ENCODE peak calls at places on chromosome 21, in four cellular contexts. Q is lower leg skin; X is HS-27A; P is stimulated activated CD4-positive, alpha-beta T cell treated with anti-CD3 and anti-CD28 coated beads, Interleukin-1b, Interleukin-23, amount 100 ng/mL, for 4 hours. E is an unnamed sample.

GRCh38 chr21:41611441-41611840 is 103.5 kb upstream of the TMPRSS2 start:
- DNase-seq in X (no peak), Q (peak), P (no peak), E (no peak)

GRCh38 chr21:9839011-9839661 is 682.2 kb upstream of the TPTE start:
- DNase-seq in P (no peak), X (no peak), Q (peak), E (no peak)

GRCh38 chr21:29376556-29376955 is 77.8 kb downstream of the BACH1 start:
- DNase-seq in P (peak), Q (no peak), X (no peak), E (no peak)

GRCh38 chr21:42653492-42654061 is at the start of gene PDE9A:
- DNase-seq in X (no peak), P (peak), Q (no peak), E (no peak)

GRCh38 chr21:26194326-26194725 is 23.8 kb upstream of the APP start:
- DNase-seq in X (no peak), Q (no peak), P (no peak), E (no peak)

GRCh38 chr21:30718239-30718909 is at the start of gene KRTAP21-3:
- DNase-seq in P (no peak), Q (no peak), X (peak), E (peak)

GRCh38 chr21:42509239-42509638 is 4.4 kb upstream of the SLC37A1 start:
- DNase-seq in Q (no peak), P (no peak), X (no peak), E (no peak)

GRCh38 chr21:41656946-41657525 is 109.8 kb downstream of the RIPK4 start:
- DNase-seq in X (no peak), P (no peak), Q (peak), E (no peak)

GRCh38 chr21:43866659-43867331 is 1.8 kb downstream of the AGPAT3 start:
- DNase-seq in X (no peak), P (peak), Q (no peak), E (no peak)

GRCh38 chr21:37233551-37234146 is 33.5 kb downstream of the VPS26C start:
- DNase-seq in P (no peak), X (no peak), Q (peak), E (no peak)

GRCh38 chr21:14513772-14514171 is 32.3 kb downstream of the SAMSN1 start:
- DNase-seq in X (no peak), Q (no peak), P (no peak), E (no peak)

GRCh38 chr21:18424250-18424649 is 20.7 kb upstream of the TMPRSS15 start:
- DNase-seq in P (no peak), X (no peak), Q (no peak), E (no peak)

GRCh38 chr21:36245649-36246048 is 74.3 kb upstream of the MORC3 start:
- DNase-seq in Q (no peak), X (no peak), P (no peak), E (no peak)

GRCh38 chr21:35855463-35855862 is 204.9 kb downstream of the SETD4 start:
- DNase-seq in P (no peak), Q (no peak), X (no peak), E (no peak)

GRCh38 chr21:39685236-39685635 is 59.7 kb upstream of the IGSF5 start:
- DNase-seq in P (no peak), Q (no peak), X (no peak), E (no peak)

GRCh38 chr21:32806810-32807386 is 35.3 kb upstream of the PAXBP1 start:
- DNase-seq in Q (no peak), P (peak), X (no peak), E (no peak)

GRCh38 chr21:17609681-17610080 is 3.0 kb downstream of the BTG3 start:
- DNase-seq in X (no peak), P (no peak), Q (no peak), E (no peak)

GRCh38 chr21:43654806-43655489 is 4.3 kb downstream of the HSF2BP start:
- DNase-seq in P (no peak), Q (peak), X (no peak), E (no peak)

GRCh38 chr21:39373634-39374033 is 24.7 kb upstream of the HMGN1 start:
- DNase-seq in X (no peak), Q (no peak), P (no peak), E (no peak)

GRCh38 chr21:20641251-20641650 is 357.0 kb upstream of the NCAM2 start:
- DNase-seq in P (no peak), X (no peak), Q (no peak), E (no peak)

GRCh38 chr21:25956993-25957714 is 213.4 kb downstream of the APP start:
- DNase-seq in Q (no peak), X (no peak), P (no peak), E (peak)

GRCh38 chr21:28133116-28133515 is 859.6 kb downstream of the LTN1 start:
- DNase-seq in P (no peak), Q (no peak), X (no peak), E (no peak)

GRCh38 chr21:42102063-42102462 is 30.9 kb downstream of the UMODL1 start:
- DNase-seq in P (no peak), Q (no peak), X (no peak), E (no peak)

GRCh38 chr21:41744028-41744940 is 22.6 kb downstream of the RIPK4 start:
- DNase-seq in Q (no peak), X (no peak), P (no peak), E (no peak)

GRCh38 chr21:42931560-42932235 is 6.3 kb upstream of the ERVH48-1 start:
- DNase-seq in P (no peak), Q (no peak), X (no peak), E (no peak)

GRCh38 chr21:31991356-31992331 is 118.8 kb downstream of the HUNK start:
- DNase-seq in X (no peak), Q (peak), P (no peak), E (no peak)

GRCh38 chr21:40605094-40605493 is 241.9 kb downstream of the DSCAM start:
- DNase-seq in X (no peak), Q (no peak), P (no peak), E (no peak)

GRCh38 chr21:21631961-21632360 is 633.8 kb downstream of the NCAM2 start:
- DNase-seq in P (no peak), Q (no peak), X (no peak), E (no peak)

GRCh38 chr21:14300074-14300473 is 82.9 kb downstream of the HSPA13 start:
- DNase-seq in P (no peak), X (no peak), Q (no peak), E (no peak)

GRCh38 chr21:15742694-15743093 is 12.9 kb downstream of the USP25 start:
- DNase-seq in P (no peak), Q (no peak), X (no peak), E (no peak)

GRCh38 chr21:37266515-37267221 is 466 bp downstream of the VPS26C start:
- DNase-seq in P (no peak), X (no peak), Q (no peak), E (no peak)

GRCh38 chr21:45577806-45578801 is 35.9 kb upstream of the SLC19A1 start:
- DNase-seq in P (no peak), X (no peak), Q (peak), E (no peak)

GRCh38 chr21:46538851-46539666 is 65.8 kb downstream of the S100B start:
- DNase-seq in P (no peak), X (no peak), Q (peak), E (no peak)

GRCh38 chr21:34073032-34073748 is at the start of the genes MRPS6 and SLC5A3:
- DNase-seq in P (peak), X (peak), Q (peak), E (peak)